ENCODE peak calls at places on chromosome 7, in nine cellular contexts. O, W, X, G, M, P, V, S and K are unnamed samples.

GRCh38 chr7:132433286-132433685 is 143.0 kb downstream of the PLXNA4 start:
- DNase-seq in O (no peak), W (no peak), X (no peak), G (no peak), M (no peak), P (no peak), V (no peak), S (no peak), K (no peak)

GRCh38 chr7:132451161-132451560 is 125.1 kb downstream of the PLXNA4 start:
- DNase-seq in O (no peak), W (no peak), X (no peak), G (no peak), M (no peak), P (no peak), V (no peak), S (no peak), K (no peak)

GRCh38 chr7:47218378-47219176 is 363.3 kb downstream of the TNS3 start:
- DNase-seq in O (no peak), W (no peak), X (no peak), G (no peak), M (no peak), P (no peak), V (peak), S (no peak), K (no peak)

GRCh38 chr7:3285652-3286051 is 15.4 kb upstream of the SDK1 start:
- DNase-seq in O (no peak), W (no peak), X (no peak), G (no peak), M (no peak), P (no peak), V (no peak), S (no peak), K (no peak)

GRCh38 chr7:104111294-104111693 is 96.5 kb downstream of the ORC5 start:
- DNase-seq in O (no peak), W (no peak), X (no peak), G (no peak), M (no peak), P (no peak), V (no peak), S (no peak), K (no peak)

GRCh38 chr7:101116898-101117297 is 10.0 kb upstream of the SERPINE1 start:
- DNase-seq in O (no peak), W (no peak), X (no peak), G (no peak), M (no peak), P (no peak), V (peak), S (no peak), K (no peak)

GRCh38 chr7:115662120-115662519 is 368.4 kb downstream of the TFEC start:
- DNase-seq in O (no peak), W (no peak), X (no peak), G (peak), M (no peak), P (no peak), V (no peak), S (no peak), K (no peak)

GRCh38 chr7:33645096-33645495 is 260.2 kb upstream of the BMPER start:
- DNase-seq in O (no peak), W (no peak), X (no peak), G (no peak), M (no peak), P (no peak), V (peak), S (no peak), K (no peak)

GRCh38 chr7:158023563-158024350 is 563.9 kb downstream of the PTPRN2 start:
- DNase-seq in O (no peak), W (no peak), X (no peak), G (no peak), M (no peak), P (no peak), V (no peak), S (no peak), K (no peak)

GRCh38 chr7:151018421-151019129 is 5.7 kb downstream of the ATG9B start:
- DNase-seq in O (peak), W (no peak), X (no peak), G (no peak), M (peak), P (no peak), V (no peak), S (no peak), K (peak)

GRCh38 chr7:100726998-100727761 is 6.2 kb upstream of the ZAN start:
- DNase-seq in O (no peak), W (no peak), X (no peak), G (no peak), M (no peak), P (no peak), V (peak), S (no peak), K (no peak)

GRCh38 chr7:138663741-138664710 is 37.1 kb downstream of the SVOPL start:
- DNase-seq in O (peak), W (peak), X (no peak), G (peak), M (peak), P (peak), V (no peak), S (no peak), K (peak)

GRCh38 chr7:132464740-132465139 is 111.5 kb downstream of the PLXNA4 start:
- DNase-seq in O (no peak), W (no peak), X (no peak), G (peak), M (no peak), P (no peak), V (peak), S (peak), K (no peak)

GRCh38 chr7:105748701-105749100 is 127.7 kb downstream of the ATXN7L1 start:
- DNase-seq in O (no peak), W (no peak), X (no peak), G (no peak), M (peak), P (no peak), V (no peak), S (no peak), K (peak)

GRCh38 chr7:125663961-125664360 is 734.3 kb upstream of the POT1 start:
- DNase-seq in O (no peak), W (no peak), X (no peak), G (no peak), M (no peak), P (no peak), V (no peak), S (no peak), K (no peak)

GRCh38 chr7:139626817-139627216 is 103.3 kb downstream of the CLEC2L start:
- DNase-seq in O (no peak), W (no peak), X (no peak), G (no peak), M (no peak), P (no peak), V (no peak), S (no peak), K (no peak)

GRCh38 chr7:7330997-7331396 is 148.7 kb downstream of the C1GALT1 start:
- DNase-seq in O (no peak), W (no peak), X (no peak), G (no peak), M (peak), P (no peak), V (no peak), S (no peak), K (peak)

GRCh38 chr7:158445421-158446175 is 142.0 kb downstream of the PTPRN2 start:
- DNase-seq in O (no peak), W (no peak), X (no peak), G (no peak), M (peak), P (no peak), V (no peak), S (no peak), K (no peak)

GRCh38 chr7:64653721-64654401 is 12.1 kb upstream of the ZNF107 start:
- DNase-seq in O (no peak), W (no peak), X (no peak), G (no peak), M (no peak), P (no peak), V (no peak), S (no peak), K (no peak)

GRCh38 chr7:76375251-76375650 is 16.5 kb upstream of the YWHAG start:
- DNase-seq in O (no peak), W (no peak), X (no peak), G (no peak), M (no peak), P (no peak), V (no peak), S (no peak), K (no peak)

GRCh38 chr7:30163231-30163894 is 28.6 kb downstream of the MTURN start:
- DNase-seq in O (peak), W (no peak), X (peak), G (peak), M (no peak), P (peak), V (no peak), S (peak), K (no peak)

GRCh38 chr7:139118234-139118802 is 8.8 kb upstream of the ZC3HAV1 start:
- DNase-seq in O (no peak), W (no peak), X (no peak), G (peak), M (peak), P (no peak), V (peak), S (no peak), K (no peak)

GRCh38 chr7:5478568-5479045 is 55.0 kb upstream of the TNRC18 start:
- DNase-seq in O (peak), W (no peak), X (no peak), G (no peak), M (no peak), P (no peak), V (no peak), S (no peak), K (no peak)

GRCh38 chr7:103981003-103981423 is 8.4 kb downstream of the RELN start:
- DNase-seq in O (no peak), W (no peak), X (no peak), G (no peak), M (no peak), P (no peak), V (no peak), S (no peak), K (peak)

GRCh38 chr7:92833766-92834605 is 2.4 kb downstream of the CDK6 start:
- DNase-seq in O (no peak), W (peak), X (peak), G (peak), M (peak), P (no peak), V (peak), S (peak), K (peak)

GRCh38 chr7:23658831-23659427 is 21.1 kb upstream of the FAM221A start:
- DNase-seq in O (no peak), W (no peak), X (no peak), G (no peak), M (no peak), P (no peak), V (no peak), S (no peak), K (no peak)

GRCh38 chr7:80018941-80019808 is 115.5 kb upstream of the GNAI1 start:
- DNase-seq in O (peak), W (peak), X (peak), G (peak), M (peak), P (peak), V (peak), S (peak), K (peak)

GRCh38 chr7:70539196-70539595 is 592.7 kb upstream of the GALNT17 start:
- DNase-seq in O (no peak), W (no peak), X (no peak), G (no peak), M (no peak), P (no peak), V (no peak), S (no peak), K (no peak)

GRCh38 chr7:133936074-133936473 is 191.1 kb upstream of the LRGUK start:
- DNase-seq in O (no peak), W (no peak), X (no peak), G (peak), M (no peak), P (no peak), V (peak), S (no peak), K (no peak)

GRCh38 chr7:157650801-157651200 is 314.0 kb downstream of the DNAJB6 start:
- DNase-seq in O (no peak), W (no peak), X (no peak), G (no peak), M (no peak), P (no peak), V (no peak), S (no peak), K (no peak)